ENCODE peak calls at places on chromosomes 2 and 18, in nine cellular contexts. Y, B, I, X, O, S, Q, A and J are unnamed samples.

GRCh38 chr18:12721495-12722275 is 18.8 kb downstream of the PSMG2 start:
- DNase-seq in Y (no peak), B (no peak), I (no peak), X (no peak), O (no peak), S (no peak), Q (no peak), A (no peak), J (no peak)

GRCh38 chr2:26758790-26759321 is 5.2 kb upstream of the SLC35F6 start:
- DNase-seq in Y (no peak), B (no peak), I (no peak), X (no peak), O (no peak), S (no peak), Q (no peak), A (no peak), J (no peak)

GRCh38 chr2:74079522-74080341 is 68.0 kb downstream of the BOLA3 start:
- DNase-seq in Y (no peak), B (no peak), I (no peak), X (no peak), O (peak; percentile 42), S (no peak), Q (no peak), A (no peak), J (no peak)

GRCh38 chr2:39608690-39609457 is 56.8 kb upstream of the TMEM178A start:
- DNase-seq in Y (no peak), B (no peak), I (no peak), X (no peak), O (no peak), S (no peak), Q (no peak), A (peak; percentile 36), J (no peak)

GRCh38 chr2:130975729-130976128 is 117.5 kb downstream of the FAM168B start:
- DNase-seq in Y (no peak), B (no peak), I (no peak), X (no peak), O (no peak), S (no peak), Q (no peak), A (no peak), J (no peak)

GRCh38 chr2:231869704-231870103 is 56.5 kb downstream of the NPPC start:
- DNase-seq in Y (no peak), B (no peak), I (no peak), X (no peak), O (no peak), S (no peak), Q (no peak), A (no peak), J (no peak)

GRCh38 chr2:120628248-120628647 is 107.4 kb upstream of the GLI2 start:
- DNase-seq in Y (peak; percentile 8), B (no peak), I (no peak), X (no peak), O (no peak), S (peak; percentile 16), Q (no peak), A (no peak), J (no peak)

GRCh38 chr18:62071071-62071470 is 115.8 kb downstream of the PIGN start:
- DNase-seq in Y (no peak), B (no peak), I (no peak), X (no peak), O (no peak), S (no peak), Q (no peak), A (no peak), J (no peak)